ENCODE peak calls at places on chromosomes 16 and 17, in five cellular contexts. M is GM04503, D is Kasumi-1, H is kidney tubule cell, F is activated gamma-delta T cell treated with Interleukin-2 at 50 U/mL for 16 hours. C is an unnamed sample.

GRCh38 chr17:68036304-68037147 is 991 bp downstream of the KPNA2 start:
- DNase-seq in H (no peak), F (no peak), M (no peak), D (peak), C (no peak)

GRCh38 chr17:39921323-39921722 is 2.9 kb upstream of the GSDMB start:
- DNase-seq in M (no peak), D (peak), H (no peak), F (no peak), C (no peak)

GRCh38 chr16:75476817-75477216 is 12.3 kb upstream of the TMEM170A start:
- DNase-seq in D (no peak), H (peak), F (no peak), M (no peak), C (peak)

GRCh38 chr16:35364263-35364662 is 1904.9 kb downstream of the TP53TG3F start:
- DNase-seq in F (no peak), D (no peak), H (no peak), M (no peak), C (no peak)

GRCh38 chr17:9986754-9987382 is 81.8 kb upstream of the RCVRN start:
- DNase-seq in F (no peak), H (no peak), D (no peak), M (no peak), C (no peak)

GRCh38 chr17:74151551-74152315 is 51.7 kb upstream of the RPL38 start:
- DNase-seq in F (no peak), D (no peak), M (no peak), H (no peak), C (no peak)

GRCh38 chr17:694239-694638 is 20.4 kb downstream of the VPS53 start:
- DNase-seq in F (no peak), H (peak), M (peak), D (no peak), C (no peak)

GRCh38 chr17:52930581-52930980 is 772.1 kb upstream of the CA10 start:
- DNase-seq in F (no peak), M (no peak), H (no peak), D (no peak), C (no peak)

GRCh38 chr17:37301288-37301687 is 74.5 kb upstream of the C17orf78 start:
- DNase-seq in M (no peak), H (peak), D (no peak), F (no peak), C (no peak)

GRCh38 chr17:74280093-74280513 is 6.1 kb downstream of the DNAI2 start:
- DNase-seq in H (no peak), D (no peak), M (no peak), F (peak), C (no peak)

GRCh38 chr17:57955183-57955952 is at the start of gene CUEDC1:
- DNase-seq in H (peak), D (peak), F (peak), M (no peak), C (peak)

GRCh38 chr16:63890072-63890471 is 1231.8 kb downstream of the CDH11 start:
- DNase-seq in F (no peak), M (no peak), H (peak), D (no peak), C (no peak)

GRCh38 chr16:86221085-86221484 is 289.2 kb upstream of the FOXF1 start:
- DNase-seq in H (no peak), D (no peak), F (no peak), M (no peak), C (peak)

GRCh38 chr16:50516890-50517289 is 31.3 kb upstream of the NKD1 start:
- DNase-seq in F (no peak), H (no peak), M (no peak), D (no peak), C (no peak)

GRCh38 chr17:41494524-41494923 is 4.8 kb upstream of the KRT36 start:
- DNase-seq in D (no peak), H (peak), F (no peak), M (no peak), C (peak)

GRCh38 chr16:80107900-80108299 is 432.9 kb upstream of the DYNLRB2 start:
- DNase-seq in F (no peak), M (no peak), H (peak), D (no peak), C (no peak)

GRCh38 chr17:19933221-19933620 is 44.4 kb downstream of the AKAP10 start:
- DNase-seq in H (peak), F (no peak), D (no peak), M (no peak), C (no peak)

GRCh38 chr16:21646721-21647561 is 5.5 kb downstream of the IGSF6 start:
- DNase-seq in H (no peak), M (no peak), D (no peak), F (peak), C (peak)

GRCh38 chr17:40399185-40399584 is 18.5 kb downstream of the TOP2A start:
- DNase-seq in H (peak), F (no peak), D (peak), M (no peak), C (no peak)

GRCh38 chr16:55294947-55295346 is 29.1 kb upstream of the IRX6 start:
- DNase-seq in F (no peak), H (peak), D (no peak), M (peak), C (no peak)

GRCh38 chr16:53191413-53191812 is 136.6 kb downstream of the CHD9 start:
- DNase-seq in D (no peak), F (no peak), M (no peak), H (no peak), C (no peak)

GRCh38 chr17:78252701-78253635 is 21.5 kb downstream of the TMEM235 start:
- DNase-seq in H (no peak), F (no peak), D (no peak), M (no peak), C (no peak)

GRCh38 chr17:48153711-48154642 is 46.4 kb downstream of the SNX11 start:
- DNase-seq in H (peak), F (no peak), M (no peak), D (peak), C (no peak)

GRCh38 chr17:9905902-9906301 is 831 bp upstream of the RCVRN start:
- DNase-seq in D (no peak), H (peak), F (peak), M (no peak), C (no peak)

GRCh38 chr17:4604111-4604644 is 19.8 kb downstream of the SMTNL2 start:
- DNase-seq in M (no peak), F (no peak), D (no peak), H (peak), C (no peak)

GRCh38 chr16:4244881-4245280 is 3.0 kb upstream of the SRL start:
- DNase-seq in D (no peak), F (no peak), M (no peak), H (no peak), C (no peak)

GRCh38 chr17:11487469-11487868 is 110.8 kb upstream of the DNAH9 start:
- DNase-seq in F (no peak), H (no peak), M (no peak), D (no peak), C (no peak)

GRCh38 chr17:62572488-62573469 is 54.7 kb upstream of the MRC2 start:
- DNase-seq in D (no peak), H (no peak), F (no peak), M (no peak), C (no peak)

GRCh38 chr17:46193246-46193625 is at the start of gene KANSL1:
- DNase-seq in F (peak), H (peak), M (no peak), D (peak), C (peak)

GRCh38 chr17:79749156-79749815 is 18.5 kb downstream of the ENPP7 start:
- DNase-seq in D (no peak), M (peak), F (no peak), H (peak), C (no peak)

GRCh38 chr17:18040287-18040858 is 1.2 kb downstream of the GID4 start:
- DNase-seq in D (no peak), H (peak), F (no peak), M (no peak), C (no peak)

GRCh38 chr17:9760336-9760735 is 31.1 kb downstream of the DHRS7C start:
- DNase-seq in D (no peak), F (no peak), M (no peak), H (no peak), C (no peak)

GRCh38 chr16:56708418-56708817 is 21.5 kb upstream of the NUP93 start:
- DNase-seq in F (peak), M (no peak), D (no peak), H (no peak), C (no peak)

GRCh38 chr16:2535644-2536021 is 2.2 kb upstream of the PDPK1 start:
- DNase-seq in D (no peak), M (peak), F (no peak), H (no peak), C (peak)

GRCh38 chr16:86016201-86016965 is 117.4 kb downstream of the IRF8 start:
- DNase-seq in D (peak), M (no peak), H (peak), F (peak), C (peak)

GRCh38 chr17:75319818-75320691 is 30.8 kb upstream of the SLC25A19 start:
- DNase-seq in H (no peak), D (no peak), M (no peak), F (no peak), C (no peak)

GRCh38 chr17:38925263-38925995 is at the start of gene LASP1NB:
- DNase-seq in H (no peak), D (no peak), M (no peak), F (peak), C (no peak)

GRCh38 chr17:81735181-81736102 is 23.4 kb downstream of the SLC25A10 start:
- DNase-seq in H (peak), F (no peak), D (peak), M (peak), C (no peak)